ENCODE peak calls at places on chromosomes 3 and 15, in ten cellular contexts. K, E, O, L, B, D, A, R, T and S are unnamed samples.

GRCh38 chr3:62415312-62415791 is 42.0 kb upstream of the FEZF2 start:
- DNase-seq in K (no peak), E (no peak), O (no peak), L (no peak), B (no peak), D (no peak), A (no peak), R (no peak), T (no peak), S (no peak)

GRCh38 chr15:101162701-101163483 is 89.0 kb downstream of the CHSY1 start:
- DNase-seq in K (no peak), E (no peak), O (peak), L (no peak), B (peak), D (no peak), A (peak), R (peak), T (no peak), S (no peak)

GRCh38 chr15:73287019-73287418 is 81.7 kb downstream of the HCN4 start:
- DNase-seq in K (no peak), E (no peak), O (no peak), L (no peak), B (no peak), D (no peak), A (no peak), R (no peak), T (no peak), S (no peak)

GRCh38 chr15:57861039-57861638 is 154.6 kb downstream of the POLR2M start:
- DNase-seq in K (no peak), E (peak), O (no peak), L (peak), B (peak), D (peak), A (no peak), R (no peak), T (peak), S (peak)

GRCh38 chr3:124351430-124352142 is 359.7 kb upstream of the ROPN1 start:
- DNase-seq in K (no peak), E (peak), O (no peak), L (peak), B (peak), D (no peak), A (no peak), R (no peak), T (peak), S (peak)

GRCh38 chr3:66423791-66424190 is 77.0 kb downstream of the LRIG1 start:
- DNase-seq in K (no peak), E (peak), O (no peak), L (no peak), B (peak), D (no peak), A (peak), R (no peak), T (no peak), S (no peak)

GRCh38 chr15:49877871-49878511 is 241.0 kb downstream of the ATP8B4 start:
- DNase-seq in K (no peak), E (peak), O (no peak), L (no peak), B (peak), D (no peak), A (no peak), R (no peak), T (no peak), S (no peak)

GRCh38 chr3:13500133-13500885 is 20.2 kb downstream of the HDAC11 start:
- DNase-seq in K (no peak), E (no peak), O (peak), L (peak), B (peak), D (peak), A (peak), R (no peak), T (peak), S (peak)

GRCh38 chr3:151931171-151931570 is 57.7 kb downstream of the SUCNR1 start:
- DNase-seq in K (no peak), E (no peak), O (no peak), L (no peak), B (no peak), D (no peak), A (no peak), R (no peak), T (no peak), S (no peak)

GRCh38 chr3:161314836-161315391 is 56.4 kb downstream of the SPTSSB start:
- DNase-seq in K (no peak), E (peak), O (no peak), L (peak), B (no peak), D (no peak), A (no peak), R (no peak), T (peak), S (no peak)

GRCh38 chr3:99674086-99674789 is 35.8 kb downstream of the COL8A1 start:
- DNase-seq in K (no peak), E (peak), O (no peak), L (peak), B (peak), D (no peak), A (no peak), R (peak), T (no peak), S (no peak)

GRCh38 chr3:34011171-34012101 is 213.0 kb downstream of the PDCD6IP start:
- DNase-seq in K (no peak), E (peak), O (no peak), L (no peak), B (no peak), D (no peak), A (no peak), R (no peak), T (peak), S (no peak)
- TF ChIP-seq CTCF in K (no peak), E (peak), O (no peak), L (no peak), B (no peak), D (no peak), A (peak), R (no peak), T (no peak), S (peak)

DNA sequence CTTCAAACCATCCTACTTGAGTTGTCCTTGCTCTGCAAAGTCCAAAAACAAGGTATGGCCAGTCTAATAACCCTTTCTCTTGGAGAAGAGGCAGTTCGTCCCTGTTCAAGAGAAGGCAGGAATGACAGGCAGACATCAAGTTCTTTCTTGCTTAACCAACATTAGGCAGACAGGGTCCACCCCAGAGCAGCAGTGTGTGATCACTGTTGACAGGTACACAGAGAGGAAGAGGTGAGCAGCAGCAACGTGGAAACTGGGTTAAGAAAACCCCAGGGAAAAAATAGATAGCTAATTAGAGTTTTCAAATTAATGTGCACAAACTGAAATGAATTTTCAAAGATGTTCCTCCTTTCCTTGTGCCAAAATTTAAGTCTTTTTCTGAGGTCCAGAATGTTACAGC is 48.2 kb downstream of the TNIK start:
- DNase-seq in K (no peak), E (no peak), O (no peak), L (no peak), B (no peak), D (no peak), A (no peak), R (no peak), T (no peak), S (no peak)
- TF ChIP-seq CTCF in K (no peak), E (no peak), O (no peak), L (no peak), B (no peak), D (no peak), A (no peak), R (no peak), T (no peak), S (no peak)

GRCh38 chr15:25933456-25934158 is 70.5 kb upstream of the ATP10A start:
- DNase-seq in K (no peak), E (peak), O (peak), L (peak), B (peak), D (peak), A (peak), R (peak), T (no peak), S (peak)
- TF ChIP-seq CTCF in K (no peak), E (peak), O (peak), L (no peak), B (peak), D (peak), A (peak), R (peak), T (peak), S (peak)

DNA sequence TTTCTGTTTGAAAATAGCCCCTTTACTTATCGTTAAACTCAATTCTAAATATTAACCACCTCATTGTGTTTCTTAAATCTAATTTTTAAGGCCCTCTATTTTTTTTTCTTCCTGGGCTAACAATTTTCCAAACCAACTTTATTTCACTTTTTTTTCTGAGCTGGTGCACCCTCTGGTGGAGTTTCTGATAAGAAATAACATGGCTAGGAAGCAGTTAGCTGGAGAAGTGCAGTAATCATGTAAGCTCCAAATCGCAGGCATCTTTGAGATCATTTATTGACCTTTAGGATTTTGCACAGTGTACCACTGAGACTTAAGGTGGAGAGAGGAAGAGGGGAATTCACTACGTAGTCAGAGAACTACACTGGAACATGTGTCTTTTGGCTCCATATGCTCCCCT is 6.4 kb downstream of the TMEM207 start:
- DNase-seq in K (no peak), E (no peak), O (no peak), L (peak), B (peak), D (no peak), A (no peak), R (no peak), T (no peak), S (no peak)
- TF ChIP-seq CTCF in K (no peak), E (peak), O (no peak), L (peak), B (peak), D (no peak), A (no peak), R (no peak), T (peak), S (no peak)